ENCODE peak calls at places on chromosome 22, in nine cellular contexts. H is psoas muscle; M is cardiac muscle cell; R is anterior cingulate cortex; C is T-helper 9 cell; P is type B pancreatic cell; S is stimulated activated CD8-positive, alpha-beta memory T cell treated with anti-CD3 and anti-CD28 coated beads, Interleukin-15, amount 100 ng/mL, for 24 hours; U is SJSA1; Y is uterus. Z is an unnamed sample.

GRCh38 chr22:37173709-37174108 is 14.3 kb downstream of the C1QTNF6 start:
- DNase-seq in H (peak), M (no peak), R (no peak), C (no peak), P (no peak), S (no peak), U (no peak), Y (peak), Z (peak)

GRCh38 chr22:27474711-27475547 is 326.6 kb downstream of the MN1 start:
- DNase-seq in H (no peak), M (no peak), R (no peak), C (no peak), P (no peak), S (no peak), U (peak), Y (peak), Z (no peak)

GRCh38 chr22:17366329-17366728 is 2.9 kb upstream of the CECR2 start:
- DNase-seq in H (no peak), M (no peak), R (no peak), C (no peak), P (no peak), S (no peak), U (no peak), Y (no peak), Z (no peak)

GRCh38 chr22:22670076-22670795 is 25.8 kb downstream of the GGTLC2 start:
- DNase-seq in H (no peak), M (no peak), R (no peak), C (no peak), P (no peak), S (no peak), U (no peak), Y (no peak), Z (no peak)

GRCh38 chr22:31683181-31684105 is 21.4 kb upstream of the PISD start:
- DNase-seq in H (peak), M (no peak), R (no peak), C (no peak), P (no peak), S (no peak), U (no peak), Y (no peak), Z (peak)

GRCh38 chr22:32204856-32205722 is at the start of gene RFPL2:
- DNase-seq in H (no peak), M (peak), R (no peak), C (no peak), P (no peak), S (no peak), U (no peak), Y (no peak), Z (no peak)

GRCh38 chr22:48494968-48495750 is 1332.5 kb downstream of the BRD1 start:
- DNase-seq in H (peak), M (no peak), R (no peak), C (no peak), P (no peak), S (no peak), U (no peak), Y (no peak), Z (peak)

GRCh38 chr22:47107431-47107830 is 345.0 kb downstream of the TBC1D22A start:
- DNase-seq in H (no peak), M (no peak), R (no peak), C (no peak), P (no peak), S (no peak), U (peak), Y (no peak), Z (no peak)

GRCh38 chr22:44816141-44816540 is 63.8 kb downstream of the ARHGAP8 start:
- DNase-seq in H (peak), M (no peak), R (no peak), C (no peak), P (no peak), S (no peak), U (no peak), Y (no peak), Z (no peak)

GRCh38 chr22:27377901-27378300 is 423.7 kb downstream of the MN1 start:
- DNase-seq in H (no peak), M (no peak), R (no peak), C (no peak), P (no peak), S (no peak), U (no peak), Y (no peak), Z (no peak)

GRCh38 chr22:29912141-29912540 is 29.2 kb downstream of the MTMR3 start:
- DNase-seq in H (no peak), M (no peak), R (no peak), C (no peak), P (no peak), S (no peak), U (no peak), Y (no peak), Z (no peak)

GRCh38 chr22:17085277-17086091 is 684 bp downstream of the IL17RA start:
- DNase-seq in H (peak), M (no peak), R (no peak), C (peak), P (no peak), S (no peak), U (peak), Y (peak), Z (no peak)

GRCh38 chr22:30863161-30863833 is 105.3 kb downstream of the MORC2 start:
- DNase-seq in H (no peak), M (peak), R (no peak), C (no peak), P (peak), S (no peak), U (no peak), Y (no peak), Z (no peak)

Z was measured in gastrocnemius medialis.